ENCODE peak calls at places on chromosomes 11 and 22, in eight cellular contexts. H is aorta; A is epithelial cell of esophagus; G is stimulated activated CD4-positive, alpha-beta T cell treated with anti-CD3 and anti-CD28 coated beads, Interleukin-4, amount 100 ng/mL, for 4 hours; J is C1 segment of cervical spinal cord; E is GM12892; V is nephron progenitor cell; Y is B cell. M is an unnamed sample.

GRCh38 chr11:85694385-85694980 is 8.5 kb upstream of the CCDC89 start:
- DNase-seq in H (no peak), A (peak; percentile 48), G (no peak), J (no peak), E (no peak), V (no peak), Y (no peak), M (no peak)

GRCh38 chr11:112363527-112363926 is 102.9 kb upstream of the PLET1 start:
- DNase-seq in H (no peak), A (no peak), G (no peak), J (no peak), E (no peak), V (no peak), Y (no peak), M (no peak)

GRCh38 chr11:70650075-70650909 is 252.0 kb downstream of the CTTN start:
- DNase-seq in H (no peak), A (peak; percentile 71), G (no peak), J (no peak), E (no peak), V (peak; percentile 93), Y (no peak), M (peak; percentile 43)

GRCh38 chr11:78270993-78271392 is 82.3 kb downstream of the USP35 start:
- DNase-seq in H (no peak), A (no peak), G (no peak), J (no peak), E (no peak), V (no peak), Y (no peak), M (no peak)

GRCh38 chr11:101458161-101458560 is 125.6 kb downstream of the TRPC6 start:
- DNase-seq in H (no peak), A (peak; percentile 70), G (no peak), J (no peak), E (no peak), V (no peak), Y (no peak), M (no peak)

GRCh38 chr11:35126879-35127576 is 11.9 kb upstream of the CD44 start:
- DNase-seq in H (no peak), A (no peak), G (no peak), J (no peak), E (no peak), V (no peak), Y (no peak), M (no peak)

GRCh38 chr11:93843906-93844305 is 6.5 kb downstream of the VSTM5 start:
- DNase-seq in H (no peak), A (peak; percentile 50), G (no peak), J (no peak), E (no peak), V (no peak), Y (no peak), M (no peak)

GRCh38 chr11:102883132-102883531 is 8.3 kb upstream of the MMP12 start:
- DNase-seq in H (no peak), A (peak; percentile 27), G (no peak), J (no peak), E (no peak), V (no peak), Y (no peak), M (no peak)

GRCh38 chr22:33051960-33052839 is 6.0 kb downstream of the SYN3 start:
- DNase-seq in H (no peak), A (no peak), G (no peak), J (no peak), E (no peak), V (no peak), Y (no peak), M (no peak)

GRCh38 chr22:30362632-30363281 is 6.0 kb downstream of the CCDC157 start:
- DNase-seq in H (no peak), A (no peak), G (no peak), J (no peak), E (no peak), V (no peak), Y (no peak), M (no peak)

GRCh38 chr11:36033082-36033751 is 89.4 kb downstream of the LDLRAD3 start:
- DNase-seq in H (no peak), A (no peak), G (no peak), J (no peak), E (no peak), V (no peak), Y (no peak), M (no peak)

GRCh38 chr11:14125529-14125928 is 163.0 kb downstream of the SPON1 start:
- DNase-seq in H (no peak), A (peak; percentile 63), G (no peak), J (no peak), E (no peak), V (no peak), Y (no peak), M (no peak)

M was measured in upper lobe of left lung.